ENCODE peak calls at places on chromosomes 2 and 18, in six cellular contexts. One of them, this sample, is unnamed.

GRCh38 chr18:25516747-25517498 is 165.0 kb upstream of the ZNF521 start:
- DNase-seq in MV-4-11: no peak
- DNase-seq in hepatocyte: no peak
- DNase-seq in omental fat pad: no peak
- DNase-seq in psoas muscle: no peak
- DNase-seq in CD8-positive, alpha-beta T cell: no peak
- DNase-seq in this sample: no peak

GRCh38 chr2:128642801-128643200 is 324.1 kb upstream of the HS6ST1 start:
- DNase-seq in hepatocyte: no peak
- DNase-seq in psoas muscle: no peak
- DNase-seq in MV-4-11: peak
- DNase-seq in CD8-positive, alpha-beta T cell: peak
- DNase-seq in omental fat pad: no peak
- DNase-seq in this sample: no peak

GRCh38 chr18:79714531-79715240 is 35.1 kb downstream of the CTDP1 start:
- DNase-seq in CD8-positive, alpha-beta T cell: no peak
- DNase-seq in MV-4-11: no peak
- DNase-seq in psoas muscle: no peak
- DNase-seq in hepatocyte: no peak
- DNase-seq in omental fat pad: no peak
- DNase-seq in this sample: no peak

GRCh38 chr2:160345102-160345501 is 145.0 kb upstream of the ITGB6 start:
- DNase-seq in psoas muscle: no peak
- DNase-seq in MV-4-11: peak
- DNase-seq in hepatocyte: no peak
- DNase-seq in CD8-positive, alpha-beta T cell: no peak
- DNase-seq in omental fat pad: no peak
- DNase-seq in this sample: no peak

GRCh38 chr2:144523606-144524131 is 3.8 kb upstream of the ZEB2 start:
- DNase-seq in CD8-positive, alpha-beta T cell: no peak
- DNase-seq in omental fat pad: no peak
- DNase-seq in hepatocyte: no peak
- DNase-seq in MV-4-11: no peak
- DNase-seq in psoas muscle: no peak
- DNase-seq in this sample: no peak

GRCh38 chr2:160516547-160517365 is 23.1 kb upstream of the RBMS1 start:
- DNase-seq in CD8-positive, alpha-beta T cell: no peak
- DNase-seq in omental fat pad: no peak
- DNase-seq in hepatocyte: peak
- DNase-seq in MV-4-11: no peak
- DNase-seq in psoas muscle: no peak
- DNase-seq in this sample: no peak

GRCh38 chr2:160039166-160039903 is 23.1 kb downstream of the PLA2R1 start:
- DNase-seq in MV-4-11: no peak
- DNase-seq in hepatocyte: no peak
- DNase-seq in psoas muscle: no peak
- DNase-seq in CD8-positive, alpha-beta T cell: no peak
- DNase-seq in omental fat pad: no peak
- DNase-seq in this sample: no peak

GRCh38 chr2:33791625-33792024 is 192.5 kb upstream of the FAM98A start:
- DNase-seq in CD8-positive, alpha-beta T cell: no peak
- DNase-seq in hepatocyte: no peak
- DNase-seq in MV-4-11: no peak
- DNase-seq in omental fat pad: no peak
- DNase-seq in psoas muscle: no peak
- DNase-seq in this sample: no peak

This sample was measured in breast epithelium.